ENCODE peak calls at places on chromosomes 4 and X, in six cellular contexts. G is ascending aorta, O is H9, Q is cardiac muscle cell, X is IMR-90, N is left lung. S is an unnamed sample.

GRCh38 chr4:75673959-75674328 is 733 bp upstream of the G3BP2 start:
- DNase-seq in N (no peak), Q (peak), O (no peak), G (no peak), X (no peak), S (peak)

GRCh38 chr4:81084624-81085023 is 54.1 kb downstream of the BMP3 start:
- DNase-seq in G (no peak), Q (peak), O (no peak), N (no peak), X (peak), S (no peak)

GRCh38 chrX:113399501-113400192 is 559.0 kb upstream of the AMOT start:
- DNase-seq in G (no peak), X (no peak), N (no peak), O (no peak), Q (peak), S (no peak)

GRCh38 chr4:158875455-158875854 is 106.6 kb downstream of the FNIP2 start:
- DNase-seq in G (no peak), N (no peak), X (no peak), Q (no peak), O (no peak), S (no peak)

GRCh38 chrX:19794690-19795089 is 92.7 kb downstream of the SH3KBP1 start:
- DNase-seq in X (no peak), G (no peak), Q (no peak), O (no peak), N (no peak), S (no peak)

GRCh38 chr4:71009796-71010588 is 16.5 kb downstream of the DCK start:
- DNase-seq in Q (peak), G (no peak), N (no peak), X (peak), O (no peak), S (peak)

GRCh38 chr4:39947963-39948362 is 29.7 kb downstream of the PDS5A start:
- DNase-seq in N (no peak), X (no peak), G (no peak), Q (no peak), O (no peak), S (no peak)

GRCh38 chr4:129603241-129603931 is 507.4 kb downstream of the C4orf33 start:
- DNase-seq in X (no peak), N (no peak), O (no peak), Q (no peak), G (no peak), S (no peak)

GRCh38 chr4:88765729-88766128 is 68.1 kb upstream of the NAP1L5 start:
- DNase-seq in X (peak), O (no peak), N (no peak), Q (peak), G (no peak), S (peak)

GRCh38 chrX:13013353-13014110 is 30.9 kb downstream of the FAM9C start:
- DNase-seq in N (peak), X (no peak), G (no peak), Q (peak), O (no peak), S (peak)

GRCh38 chrX:10121787-10122186 is 35.0 kb upstream of the CLCN4 start:
- DNase-seq in Q (no peak), O (no peak), N (no peak), G (no peak), X (no peak), S (no peak)

GRCh38 chrX:39721570-39722279 is 376.0 kb downstream of the BCOR start:
- DNase-seq in O (no peak), G (no peak), N (no peak), Q (peak), X (peak), S (no peak)

DNA sequence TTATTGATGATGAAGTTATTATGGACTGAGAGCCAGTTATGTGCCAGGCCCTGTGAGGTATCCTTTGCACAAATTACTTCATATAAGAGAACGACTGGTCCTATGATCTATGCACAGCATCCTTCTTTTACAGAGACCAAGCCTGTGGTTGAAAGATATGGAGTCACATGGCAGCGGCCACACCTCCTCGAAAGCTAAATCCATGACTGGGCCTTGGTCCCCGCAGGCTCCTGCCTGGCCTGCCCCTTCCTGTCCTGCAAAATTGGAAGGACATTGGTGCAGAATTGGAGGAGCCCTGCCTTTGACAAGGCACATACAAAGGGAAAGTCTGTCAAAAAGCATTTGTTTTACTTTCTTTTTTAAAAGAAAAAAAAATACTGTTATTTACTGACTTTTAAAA is 18.3 kb downstream of the SORBS2 start:
- DNase-seq in G (no peak), X (no peak), N (no peak), Q (no peak), O (no peak), S (no peak)
- H3K27ac ChIP-seq in G (no peak), X (no peak), N (no peak), Q (no peak), O (no peak), S (no peak)

GRCh38 chr4:23881674-23882337 is 8.0 kb downstream of the PPARGC1A start:
- DNase-seq in Q (no peak), X (no peak), N (no peak), O (no peak), G (no peak), S (no peak)
- H3K27ac ChIP-seq in Q (peak), X (no peak), N (no peak), O (no peak), G (no peak), S (no peak)

DNA sequence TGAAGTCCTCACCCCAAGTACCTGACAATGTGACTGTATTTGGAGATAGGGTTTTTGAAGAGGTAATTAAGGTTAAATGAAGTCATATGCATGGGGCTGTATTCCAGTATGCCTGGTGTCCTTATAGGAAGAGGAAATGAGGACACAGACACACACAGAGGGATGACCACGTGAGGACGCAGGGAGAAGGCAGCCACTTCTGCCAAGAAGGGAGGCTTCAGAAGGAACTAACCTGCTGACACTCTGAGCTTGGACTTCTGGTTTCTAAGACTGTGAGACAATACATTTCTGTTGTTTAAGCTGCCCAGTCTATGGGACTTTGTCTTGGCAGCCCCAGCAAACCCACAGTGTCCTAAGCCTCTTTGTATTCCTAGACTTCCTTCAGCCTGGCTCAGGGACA is 3.0 kb upstream of the SLC2A9 start:
- DNase-seq in O (no peak), Q (no peak), N (peak), X (no peak), G (no peak), S (no peak)
- H3K27ac ChIP-seq in O (no peak), Q (no peak), N (peak), X (no peak), G (peak), S (no peak)

DNA sequence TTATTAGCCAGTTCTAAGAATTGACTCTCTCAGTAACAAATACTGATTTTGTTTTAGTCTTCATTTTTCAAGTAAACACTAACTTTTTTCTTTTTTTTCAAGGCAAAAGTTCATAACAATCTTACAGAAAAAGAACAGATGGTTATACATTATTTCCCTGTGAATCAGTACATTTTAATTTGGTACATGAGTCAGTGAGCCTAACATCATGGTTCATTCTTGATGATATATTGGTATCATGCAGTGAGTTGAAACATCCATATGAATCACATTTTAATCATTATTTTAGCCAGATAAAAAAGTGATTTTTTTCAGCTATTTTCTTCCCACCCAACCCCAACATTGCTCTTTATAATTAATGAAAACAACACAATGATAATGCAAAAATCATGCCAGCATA is 184.3 kb upstream of the TACR3 start:
- DNase-seq in O (no peak), G (no peak), N (no peak), Q (no peak), X (no peak), S (no peak)
- H3K27ac ChIP-seq in O (no peak), G (no peak), N (no peak), Q (no peak), X (no peak), S (no peak)

S was measured in foreskin keratinocyte.